ENCODE peak calls at places on chromosomes 11 and 22, in ten cellular contexts. R is T-cell; B is T-helper 9 cell; A is stimulated activated CD4-positive, alpha-beta T cell treated with anti-CD3 and anti-CD28 coated beads, Interleukin-4, amount 100 ng/mL, for 1 hour; U is stimulated activated naive B cell treated with anti-CD40 and anti-IgM and Interleukin-4, amounts not matched to agents 10 μg/mL and 1 μg/mL and 100 μg/mL, for 72 hours; S is activated CD4-positive, alpha-beta T cell treated with anti-CD3 and anti-CD28 coated beads, Interleukin-2, amount 50 U/mL, for 1 hour; E is K562; T is NCI-H1092 treated with DMSO at 0.1 percent for 48 hours; H is MCF 10A; L is mesenteric fat pad. Y is an unnamed sample.
A peak's percentile ranks its signal among the peaks of the same experiment; 100 is the strongest.

GRCh38 chr11:66868726-66869291 is 11.9 kb downstream of the LRFN4 start:
- DNase-seq in R (peak; percentile 80), B (peak; percentile 65), A (peak; percentile 83), U (peak; percentile 73), S (peak; percentile 80), E (peak; percentile 86), T (no peak), H (peak; percentile 71), L (no peak), Y (peak; percentile 90)

GRCh38 chr11:77267910-77268309 is 33.6 kb downstream of the GDPD4 start:
- DNase-seq in R (no peak), B (no peak), A (no peak), U (no peak), S (no peak), E (no peak), T (no peak), H (no peak), L (no peak), Y (no peak)

GRCh38 chr11:10026514-10026913 is 267.5 kb downstream of the SBF2 start:
- DNase-seq in R (no peak), B (no peak), A (no peak), U (no peak), S (no peak), E (no peak), T (no peak), H (peak; percentile 8), L (no peak), Y (no peak)

GRCh38 chr11:6354651-6355485 is 34.6 kb upstream of the CAVIN3 start:
- DNase-seq in R (no peak), B (no peak), A (no peak), U (no peak), S (no peak), E (no peak), T (no peak), H (no peak), L (no peak), Y (no peak)

GRCh38 chr11:128036556-128037093 is 550.7 kb downstream of the ETS1 start:
- DNase-seq in R (no peak), B (no peak), A (no peak), U (no peak), S (no peak), E (no peak), T (no peak), H (no peak), L (no peak), Y (no peak)

GRCh38 chr11:60367009-60367408 is 11.3 kb upstream of the MS4A7 start:
- DNase-seq in R (no peak), B (no peak), A (no peak), U (peak; percentile 32), S (no peak), E (no peak), T (no peak), H (no peak), L (no peak), Y (peak; percentile 52)

GRCh38 chr22:34709641-34710040 is 356.3 kb upstream of the ISX start:
- DNase-seq in R (no peak), B (no peak), A (no peak), U (no peak), S (no peak), E (no peak), T (no peak), H (no peak), L (no peak), Y (no peak)

GRCh38 chr11:77187105-77187750 is 59.2 kb downstream of the MYO7A start:
- DNase-seq in R (no peak), B (no peak), A (no peak), U (no peak), S (no peak), E (no peak), T (no peak), H (no peak), L (no peak), Y (no peak)

GRCh38 chr22:40289991-40290459 is 56.3 kb upstream of the ADSL start:
- DNase-seq in R (peak; percentile 68), B (peak; percentile 59), A (peak; percentile 67), U (no peak), S (peak; percentile 70), E (no peak), T (no peak), H (no peak), L (no peak), Y (peak; percentile 6)

GRCh38 chr11:118434123-118434552 is 2.2 kb upstream of the KMT2A start:
- DNase-seq in R (no peak), B (no peak), A (no peak), U (no peak), S (no peak), E (no peak), T (peak; percentile 81), H (no peak), L (no peak), Y (peak; percentile 29)

GRCh38 chr22:39287076-39287743 is 32.2 kb downstream of the RPL3 start:
- DNase-seq in R (no peak), B (no peak), A (no peak), U (no peak), S (no peak), E (no peak), T (no peak), H (no peak), L (no peak), Y (peak; percentile 61)

GRCh38 chr11:131295986-131296385 is 74.4 kb upstream of the NTM start:
- DNase-seq in R (no peak), B (no peak), A (no peak), U (no peak), S (no peak), E (no peak), T (no peak), H (no peak), L (no peak), Y (no peak)

GRCh38 chr11:6200975-6201374 is 2.0 kb downstream of the OR52W1 start:
- DNase-seq in R (peak; percentile 17), B (no peak), A (no peak), U (no peak), S (no peak), E (no peak), T (no peak), H (peak; percentile 45), L (no peak), Y (no peak)

GRCh38 chr22:22682807-22683667 is 38.6 kb downstream of the GGTLC2 start:
- DNase-seq in R (no peak), B (no peak), A (no peak), U (no peak), S (no peak), E (no peak), T (no peak), H (peak; percentile 34), L (peak; percentile 35), Y (no peak)

GRCh38 chr11:95716266-95716665 is 73.3 kb downstream of the FAM76B start:
- DNase-seq in R (no peak), B (no peak), A (no peak), U (no peak), S (no peak), E (no peak), T (no peak), H (no peak), L (no peak), Y (no peak)

GRCh38 chr11:5665746-5666395 is 19.0 kb downstream of the TRIM5 start:
- DNase-seq in R (no peak), B (no peak), A (no peak), U (no peak), S (no peak), E (no peak), T (no peak), H (no peak), L (no peak), Y (no peak)

GRCh38 chr11:665062-665706 is 28.1 kb downstream of the DRD4 start:
- DNase-seq in R (no peak), B (no peak), A (no peak), U (no peak), S (no peak), E (no peak), T (no peak), H (no peak), L (no peak), Y (no peak)

GRCh38 chr11:1888811-1889526 is 2.7 kb downstream of the PRR33 start:
- DNase-seq in R (peak; percentile 84), B (peak; percentile 67), A (peak; percentile 66), U (no peak), S (peak; percentile 67), E (no peak), T (no peak), H (no peak), L (no peak), Y (no peak)

GRCh38 chr11:33819278-33819677 is 45.0 kb upstream of the FBXO3 start:
- DNase-seq in R (no peak), B (no peak), A (no peak), U (no peak), S (no peak), E (no peak), T (no peak), H (no peak), L (no peak), Y (no peak)

GRCh38 chr11:94897330-94897768 is 76.0 kb downstream of the CWC15 start:
- DNase-seq in R (peak; percentile 8), B (peak; percentile 6), A (peak; percentile 28), U (peak; percentile 11), S (peak; percentile 16), E (peak; percentile 59), T (peak; percentile 61), H (peak; percentile 62), L (no peak), Y (peak; percentile 30)

GRCh38 chr22:42292726-42293520 is 22.5 kb upstream of the TCF20 start:
- DNase-seq in R (no peak), B (no peak), A (no peak), U (no peak), S (no peak), E (no peak), T (no peak), H (no peak), L (no peak), Y (no peak)

GRCh38 chr22:43451651-43452050 is 39.8 kb downstream of the MPPED1 start:
- DNase-seq in R (no peak), B (no peak), A (no peak), U (no peak), S (no peak), E (no peak), T (no peak), H (no peak), L (peak; percentile 73), Y (no peak)

GRCh38 chr11:88169881-88170280 is 5.4 kb downstream of the RAB38 start:
- DNase-seq in R (no peak), B (no peak), A (no peak), U (no peak), S (no peak), E (no peak), T (no peak), H (peak; percentile 18), L (no peak), Y (no peak)

GRCh38 chr11:119030329-119031047 is at the start of gene SLC37A4:
- DNase-seq in R (peak; percentile 97), B (peak; percentile 99), A (peak; percentile 99), U (peak; percentile 95), S (peak; percentile 99), E (peak; percentile 95), T (peak; percentile 97), H (peak; percentile 97), L (peak; percentile 99), Y (peak; percentile 97)

GRCh38 chr22:30104501-30105156 is 24.4 kb downstream of the HORMAD2 start:
- DNase-seq in R (no peak), B (no peak), A (no peak), U (no peak), S (no peak), E (no peak), T (no peak), H (no peak), L (no peak), Y (no peak)

GRCh38 chr22:42842658-42843370 is 14.3 kb downstream of the ARFGAP3 start:
- DNase-seq in R (no peak), B (no peak), A (no peak), U (no peak), S (no peak), E (no peak), T (no peak), H (no peak), L (peak; percentile 12), Y (no peak)

GRCh38 chr11:102288745-102289083 is 28.6 kb upstream of the BIRC3 start:
- DNase-seq in R (no peak), B (no peak), A (no peak), U (no peak), S (no peak), E (no peak), T (no peak), H (no peak), L (no peak), Y (no peak)

GRCh38 chr11:6300325-6300724 is 20.0 kb downstream of the CAVIN3 start:
- DNase-seq in R (no peak), B (no peak), A (no peak), U (no peak), S (no peak), E (no peak), T (no peak), H (no peak), L (no peak), Y (no peak)

Y was measured in germinal center.